ENCODE peak calls at places on chromosomes 4 and X, in six cellular contexts. One of them, this sample, is unnamed.

GRCh38 chr4:84496356-84497219 is 2.5 kb downstream of the NKX6-1 start:
- DNase-seq in GM12878: no peak
- DNase-seq in K562: no peak
- DNase-seq in SK-N-SH: peak
- DNase-seq in HL-60: no peak
- DNase-seq in HepG2: no peak
- DNase-seq in this sample: peak

GRCh38 chr4:185899833-185900232 is 87.8 kb upstream of the SORBS2 start:
- DNase-seq in HepG2: no peak
- DNase-seq in GM12878: no peak
- DNase-seq in SK-N-SH: no peak
- DNase-seq in HL-60: no peak
- DNase-seq in K562: no peak
- DNase-seq in this sample: no peak

GRCh38 chr4:82811838-82812672 is 13.5 kb upstream of the SCD5 start:
- DNase-seq in K562: no peak
- DNase-seq in GM12878: no peak
- DNase-seq in HepG2: no peak
- DNase-seq in HL-60: no peak
- DNase-seq in SK-N-SH: no peak
- DNase-seq in this sample: no peak

GRCh38 chr4:119529788-119530187 is 98.8 kb downstream of the PDE5A start:
- DNase-seq in HL-60: no peak
- DNase-seq in K562: no peak
- DNase-seq in HepG2: no peak
- DNase-seq in SK-N-SH: no peak
- DNase-seq in GM12878: no peak
- DNase-seq in this sample: no peak

GRCh38 chr4:185137233-185137925 is 5.7 kb upstream of the SLC25A4 start:
- DNase-seq in GM12878: no peak
- DNase-seq in HepG2: no peak
- DNase-seq in K562: no peak
- DNase-seq in SK-N-SH: no peak
- DNase-seq in HL-60: no peak
- DNase-seq in this sample: no peak

GRCh38 chrX:129655547-129656248 is 942 bp upstream of the APLN start:
- DNase-seq in K562: no peak
- DNase-seq in GM12878: no peak
- DNase-seq in HL-60: peak
- DNase-seq in SK-N-SH: no peak
- DNase-seq in HepG2: no peak
- DNase-seq in this sample: no peak

GRCh38 chr4:8383451-8384160 is 56.9 kb downstream of the ACOX3 start:
- DNase-seq in K562: no peak
- DNase-seq in SK-N-SH: no peak
- DNase-seq in GM12878: no peak
- DNase-seq in HL-60: no peak
- DNase-seq in HepG2: no peak
- DNase-seq in this sample: no peak

GRCh38 chr4:795726-796119 is 30.2 kb downstream of the CPLX1 start:
- DNase-seq in HepG2: no peak
- DNase-seq in SK-N-SH: no peak
- DNase-seq in K562: no peak
- DNase-seq in HL-60: no peak
- DNase-seq in GM12878: no peak
- DNase-seq in this sample: no peak

GRCh38 chr4:95833652-95834276 is 6.1 kb upstream of the PDHA2 start:
- DNase-seq in HL-60: no peak
- DNase-seq in K562: no peak
- DNase-seq in GM12878: no peak
- DNase-seq in SK-N-SH: peak
- DNase-seq in HepG2: no peak
- DNase-seq in this sample: no peak

GRCh38 chr4:34878961-34879360 is 1365.4 kb downstream of the ARAP2 start:
- DNase-seq in GM12878: no peak
- DNase-seq in K562: no peak
- DNase-seq in HepG2: no peak
- DNase-seq in HL-60: no peak
- DNase-seq in SK-N-SH: no peak
- DNase-seq in this sample: no peak

GRCh38 chrX:5068550-5068949 is 1160.1 kb downstream of the NLGN4X start:
- DNase-seq in K562: no peak
- DNase-seq in GM12878: no peak
- DNase-seq in HepG2: no peak
- DNase-seq in SK-N-SH: no peak
- DNase-seq in HL-60: no peak
- DNase-seq in this sample: no peak

GRCh38 chr4:140099993-140100392 is 54.0 kb downstream of the MAML3 start:
- DNase-seq in K562: no peak
- DNase-seq in HepG2: no peak
- DNase-seq in HL-60: peak
- DNase-seq in SK-N-SH: peak
- DNase-seq in GM12878: no peak
- DNase-seq in this sample: no peak

GRCh38 chr4:97643179-97643578 is 500.1 kb downstream of the STPG2 start:
- DNase-seq in K562: no peak
- DNase-seq in GM12878: no peak
- DNase-seq in HepG2: no peak
- DNase-seq in HL-60: no peak
- DNase-seq in SK-N-SH: no peak
- DNase-seq in this sample: no peak

GRCh38 chr4:177901786-177902185 is 459.5 kb upstream of the AGA start:
- DNase-seq in GM12878: no peak
- DNase-seq in SK-N-SH: no peak
- DNase-seq in HepG2: no peak
- DNase-seq in K562: no peak
- DNase-seq in HL-60: no peak
- DNase-seq in this sample: no peak

GRCh38 chr4:6125103-6125651 is 75.2 kb downstream of the JAKMIP1 start:
- DNase-seq in K562: no peak
- DNase-seq in SK-N-SH: no peak
- DNase-seq in HepG2: no peak
- DNase-seq in HL-60: no peak
- DNase-seq in GM12878: no peak
- DNase-seq in this sample: no peak

GRCh38 chr4:1480720-1481119 is 74.5 kb upstream of the NKX1-1 start:
- DNase-seq in SK-N-SH: no peak
- DNase-seq in HepG2: no peak
- DNase-seq in K562: no peak
- DNase-seq in GM12878: no peak
- DNase-seq in HL-60: no peak
- DNase-seq in this sample: no peak

GRCh38 chr4:77579406-77580076 is 26.1 kb upstream of the CXCL13 start:
- DNase-seq in SK-N-SH: no peak
- DNase-seq in HepG2: no peak
- DNase-seq in GM12878: no peak
- DNase-seq in HL-60: no peak
- DNase-seq in K562: no peak
- DNase-seq in this sample: no peak

GRCh38 chrX:13669246-13669689 is 16.3 kb downstream of the TCEANC start:
- DNase-seq in SK-N-SH: no peak
- DNase-seq in HepG2: peak
- DNase-seq in K562: peak
- DNase-seq in HL-60: peak
- DNase-seq in GM12878: peak
- DNase-seq in this sample: no peak

GRCh38 chr4:77177196-77177595 is 20.2 kb downstream of the CCNG2 start:
- DNase-seq in HL-60: no peak
- DNase-seq in K562: no peak
- DNase-seq in SK-N-SH: no peak
- DNase-seq in GM12878: no peak
- DNase-seq in HepG2: no peak
- DNase-seq in this sample: no peak

GRCh38 chr4:52643846-52644245 is 15.3 kb downstream of the USP46 start:
- DNase-seq in SK-N-SH: peak
- DNase-seq in GM12878: no peak
- DNase-seq in HepG2: peak
- DNase-seq in HL-60: no peak
- DNase-seq in K562: no peak
- DNase-seq in this sample: no peak

GRCh38 chrX:153662266-153662665 is 11.3 kb downstream of the PNCK start:
- DNase-seq in K562: no peak
- DNase-seq in HL-60: peak
- DNase-seq in SK-N-SH: peak
- DNase-seq in HepG2: peak
- DNase-seq in GM12878: no peak
- DNase-seq in this sample: peak

GRCh38 chr4:159103406-159104131 is 690 bp downstream of the RAPGEF2 start:
- DNase-seq in K562: peak
- DNase-seq in HL-60: peak
- DNase-seq in GM12878: no peak
- DNase-seq in HepG2: no peak
- DNase-seq in SK-N-SH: peak
- DNase-seq in this sample: no peak

GRCh38 chrX:135264210-135264609 is 12.3 kb downstream of the ETDA start:
- DNase-seq in HL-60: no peak
- DNase-seq in GM12878: no peak
- DNase-seq in HepG2: no peak
- DNase-seq in K562: no peak
- DNase-seq in SK-N-SH: no peak
- DNase-seq in this sample: no peak

GRCh38 chrX:137858106-137858505 is 292.2 kb downstream of the ZIC3 start:
- DNase-seq in HepG2: no peak
- DNase-seq in SK-N-SH: no peak
- DNase-seq in HL-60: no peak
- DNase-seq in K562: no peak
- DNase-seq in GM12878: no peak
- DNase-seq in this sample: no peak

GRCh38 chr4:5689065-5689464 is 19.3 kb downstream of the EVC2 start:
- DNase-seq in SK-N-SH: no peak
- DNase-seq in HL-60: no peak
- DNase-seq in GM12878: no peak
- DNase-seq in K562: no peak
- DNase-seq in HepG2: no peak
- DNase-seq in this sample: no peak

DNA sequence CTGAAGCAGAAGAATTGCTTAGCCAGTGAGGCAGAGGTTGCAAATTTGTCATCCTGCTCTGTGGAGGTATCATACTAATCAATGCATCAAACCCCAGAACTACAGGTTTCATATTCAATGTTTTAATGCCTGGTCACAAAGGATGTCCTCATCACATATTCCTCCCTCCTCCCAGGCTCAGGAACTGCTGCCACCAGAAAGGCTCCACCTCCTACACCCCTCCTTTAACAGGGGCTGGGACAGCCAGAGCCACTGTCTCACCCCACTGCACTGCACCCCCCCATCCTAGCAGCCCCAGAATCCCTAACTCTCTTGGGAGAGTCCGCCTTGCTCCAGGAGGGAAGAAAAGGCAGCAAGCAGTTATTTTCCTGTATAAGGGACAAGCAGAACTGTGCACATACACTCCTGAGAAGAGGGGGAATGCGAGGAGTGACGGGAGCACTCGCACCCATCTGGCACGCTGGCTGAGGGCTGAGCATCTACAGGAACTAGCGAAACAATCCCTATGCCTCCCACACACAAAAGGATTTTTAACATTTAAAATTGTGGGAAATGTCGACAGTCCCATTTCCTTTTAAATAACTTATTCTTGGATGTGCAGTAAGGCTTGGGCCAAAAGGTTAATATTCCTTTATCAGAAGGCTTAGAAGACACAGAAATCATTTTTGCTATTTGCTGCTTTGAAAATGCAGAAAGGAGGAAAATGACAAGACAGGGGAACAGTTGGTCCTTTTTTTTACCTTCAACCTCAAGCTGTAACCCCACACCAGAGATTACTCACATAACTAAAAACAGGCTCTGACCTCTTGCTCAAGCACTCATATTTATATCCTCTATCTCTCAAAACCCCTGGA is 27.8 kb downstream of the CD99L2 start:
- DNase-seq in K562: no peak
- DNase-seq in HL-60: no peak
- DNase-seq in GM12878: no peak
- DNase-seq in SK-N-SH: no peak
- DNase-seq in HepG2: no peak
- DNase-seq in this sample: no peak
- TF ChIP-seq GABPA in K562: no peak
- TF ChIP-seq GABPA in HL-60: no peak
- TF ChIP-seq GABPA in GM12878: no peak
- TF ChIP-seq GABPA in SK-N-SH: no peak
- TF ChIP-seq GABPA in HepG2: no peak
- TF ChIP-seq GABPA in this sample: no peak

DNA sequence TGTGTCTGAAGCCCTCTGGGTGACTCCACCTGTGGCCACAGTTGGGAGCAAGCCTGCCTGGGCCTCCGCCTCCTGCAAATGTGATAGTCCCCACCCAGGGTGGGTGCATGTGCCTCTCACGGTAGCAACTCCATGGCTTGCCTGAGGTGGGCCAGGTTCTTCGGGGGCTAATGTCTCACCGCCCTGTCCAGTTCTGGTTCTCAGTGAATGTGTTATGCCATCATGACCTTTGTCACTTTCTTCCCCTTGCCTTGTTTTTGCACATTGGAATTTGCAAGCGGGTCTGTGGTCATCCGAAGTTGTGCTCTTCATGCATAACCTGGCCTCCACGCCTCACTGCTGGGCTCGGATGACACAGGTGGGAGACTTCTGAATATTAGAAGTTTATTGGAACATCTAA is 39.7 kb downstream of the SHROOM2 start:
- DNase-seq in GM12878: no peak
- DNase-seq in HepG2: peak
- DNase-seq in HL-60: no peak
- DNase-seq in K562: no peak
- DNase-seq in SK-N-SH: no peak
- DNase-seq in this sample: no peak
- TF ChIP-seq GABPA in GM12878: no peak
- TF ChIP-seq GABPA in HepG2: no peak
- TF ChIP-seq GABPA in HL-60: no peak
- TF ChIP-seq GABPA in K562: no peak
- TF ChIP-seq GABPA in SK-N-SH: no peak
- TF ChIP-seq GABPA in this sample: no peak

GRCh38 chrX:39725114-39725513 is 372.6 kb downstream of the BCOR start:
- DNase-seq in HepG2: no peak
- DNase-seq in SK-N-SH: no peak
- DNase-seq in HL-60: no peak
- DNase-seq in GM12878: no peak
- DNase-seq in K562: no peak
- DNase-seq in this sample: no peak
- TF ChIP-seq GABPA in HepG2: no peak
- TF ChIP-seq GABPA in SK-N-SH: no peak
- TF ChIP-seq GABPA in HL-60: no peak
- TF ChIP-seq GABPA in GM12878: no peak
- TF ChIP-seq GABPA in K562: no peak
- TF ChIP-seq GABPA in this sample: no peak

DNA sequence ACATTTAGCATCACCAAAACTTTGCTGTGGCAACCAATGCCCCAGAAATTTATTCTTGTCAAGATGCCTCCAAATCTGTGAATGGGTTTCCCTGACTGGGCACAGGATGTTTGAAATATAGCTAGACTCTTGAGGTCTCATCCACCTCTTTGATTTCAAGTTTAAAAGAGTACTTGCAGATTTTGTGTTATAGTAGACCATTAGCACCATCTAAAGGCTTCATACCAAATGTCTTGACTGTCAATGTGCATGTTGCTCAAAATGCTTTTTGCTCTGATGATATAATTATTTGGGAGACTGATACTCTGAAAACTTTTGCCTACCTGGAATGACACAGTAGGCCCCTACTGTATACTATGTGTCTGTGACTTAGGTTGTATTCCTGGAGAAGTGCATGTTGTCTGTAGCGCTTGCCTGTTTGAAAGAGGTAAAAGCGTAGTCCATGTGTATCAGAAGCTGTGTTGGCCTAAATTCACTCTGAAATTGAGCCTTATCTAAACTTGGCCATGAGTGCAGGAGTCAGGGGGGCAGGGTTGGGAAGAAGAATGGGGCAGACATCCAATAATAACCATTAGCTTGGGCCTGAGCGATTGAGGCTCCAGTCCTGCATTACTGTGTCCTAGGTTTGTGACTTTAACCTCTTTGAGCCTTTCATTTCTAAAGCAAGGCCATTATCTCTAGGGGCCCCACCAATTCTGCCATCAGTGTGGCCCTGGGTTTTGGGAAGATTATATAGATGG is 33.8 kb downstream of the NDP start:
- DNase-seq in HL-60: no peak
- DNase-seq in GM12878: no peak
- DNase-seq in SK-N-SH: no peak
- DNase-seq in K562: no peak
- DNase-seq in HepG2: no peak
- DNase-seq in this sample: no peak
- TF ChIP-seq GABPA in HL-60: no peak
- TF ChIP-seq GABPA in GM12878: no peak
- TF ChIP-seq GABPA in SK-N-SH: no peak
- TF ChIP-seq GABPA in K562: no peak
- TF ChIP-seq GABPA in HepG2: no peak
- TF ChIP-seq GABPA in this sample: no peak